ENCODE peak calls at places on chromosomes 13 and 19, in six cellular contexts. M is HFF-Myc, C is A549, G is NCI-H2029 treated with DMSO at 0.1 percent for 48 hours, K is AG08395, P is EH. X is an unnamed sample.

GRCh38 chr19:13302521-13303270 is 152.5 kb downstream of the IER2 start:
- DNase-seq in M (no peak), C (peak), G (no peak), K (peak), P (no peak), X (peak)

GRCh38 chr19:8387688-8388611 is 2.2 kb upstream of the RAB11B start:
- DNase-seq in M (no peak), C (peak), G (no peak), K (no peak), P (peak), X (no peak)

GRCh38 chr13:52713894-52714293 is 25.7 kb downstream of the CNMD start:
- DNase-seq in M (no peak), C (no peak), G (no peak), K (no peak), P (no peak), X (no peak)

GRCh38 chr19:52585101-52585500 is 15.0 kb downstream of the ZNF701 start:
- DNase-seq in M (no peak), C (no peak), G (no peak), K (no peak), P (no peak), X (no peak)

GRCh38 chr13:71021810-71022422 is 845.1 kb downstream of the DACH1 start:
- DNase-seq in M (no peak), C (no peak), G (no peak), K (no peak), P (no peak), X (no peak)

GRCh38 chr13:46297338-46297737 is 85.6 kb downstream of the LRRC63 start:
- DNase-seq in M (no peak), C (no peak), G (no peak), K (no peak), P (peak), X (no peak)

GRCh38 chr19:5364674-5365073 is 24.1 kb upstream of the PTPRS start:
- DNase-seq in M (no peak), C (no peak), G (no peak), K (no peak), P (no peak), X (no peak)

GRCh38 chr19:14198384-14199376 is 7.3 kb downstream of the ADGRL1 start:
- DNase-seq in M (no peak), C (peak), G (no peak), K (no peak), P (peak), X (no peak)

GRCh38 chr13:26873174-26873698 is 112.7 kb upstream of the GPR12 start:
- DNase-seq in M (no peak), C (no peak), G (no peak), K (no peak), P (no peak), X (no peak)

GRCh38 chr13:79282976-79283375 is 123.1 kb downstream of the RBM26 start:
- DNase-seq in M (no peak), C (peak), G (no peak), K (no peak), P (no peak), X (no peak)

GRCh38 chr13:76696370-76696769 is 189.8 kb downstream of the KCTD12 start:
- DNase-seq in M (no peak), C (peak), G (no peak), K (peak), P (peak), X (peak)

GRCh38 chr13:63910406-63910957 is 2494.8 kb upstream of the PCDH20 start:
- DNase-seq in M (no peak), C (peak), G (no peak), K (no peak), P (no peak), X (peak)

GRCh38 chr13:94825507-94825906 is 113.2 kb upstream of the SOX21 start:
- DNase-seq in M (peak), C (no peak), G (no peak), K (no peak), P (peak), X (no peak)

GRCh38 chr13:73608157-73608516 is 526.1 kb downstream of the KLF12 start:
- DNase-seq in M (no peak), C (no peak), G (peak), K (no peak), P (no peak), X (no peak)

GRCh38 chr13:75685239-75685697 is 49.1 kb downstream of the LMO7 start:
- DNase-seq in M (peak), C (peak), G (peak), K (peak), P (peak), X (peak)

GRCh38 chr19:7682175-7682855 is 1.7 kb downstream of the TRAPPC5 start:
- DNase-seq in M (no peak), C (no peak), G (no peak), K (no peak), P (no peak), X (no peak)